ENCODE peak calls at places on chromosome X, in eight cellular contexts. C is A549, Z is BJ, U is OCI-LY7, T is SW480, G is left ventricle myocardium inferior, W is AG10803, D is Calu3. N is an unnamed sample.

GRCh38 chrX:24229967-24230366 is 80.4 kb downstream of the ZFX start:
- DNase-seq in U (no peak), T (no peak), G (no peak), C (no peak), D (no peak), Z (no peak), W (no peak), N (no peak)

GRCh38 chrX:103585421-103586313 is at the start of gene TCEAL4:
- DNase-seq in Z (no peak), W (peak), D (peak), C (peak), G (peak), U (peak), T (peak), N (no peak)

GRCh38 chrX:143634701-143635442 is 1.0 kb downstream of the SLITRK4 start:
- DNase-seq in T (no peak), W (no peak), C (no peak), U (no peak), D (no peak), Z (no peak), G (no peak), N (no peak)

GRCh38 chrX:7582191-7582590 is 260.8 kb upstream of the VCX start:
- DNase-seq in Z (no peak), D (no peak), G (no peak), U (no peak), W (no peak), T (peak), C (no peak), N (no peak)

GRCh38 chrX:66684196-66684595 is 45.3 kb upstream of the EDA2R start:
- DNase-seq in T (no peak), D (no peak), G (no peak), U (no peak), C (no peak), Z (no peak), W (peak), N (no peak)

GRCh38 chrX:18983711-18984380 is at the start of gene PHKA2:
- DNase-seq in D (peak), C (no peak), G (peak), W (peak), T (peak), U (no peak), Z (no peak), N (no peak)

GRCh38 chrX:138765061-138765460 is 53.5 kb upstream of the FGF13 start:
- DNase-seq in W (peak), Z (no peak), T (no peak), C (no peak), U (no peak), G (no peak), D (no peak), N (no peak)

GRCh38 chrX:130772313-130773140 is 130.5 kb downstream of the ENOX2 start:
- DNase-seq in W (peak), C (peak), U (no peak), T (no peak), Z (peak), D (no peak), G (no peak), N (no peak)

GRCh38 chrX:133658244-133658911 is 243.1 kb upstream of the GPC4 start:
- DNase-seq in D (no peak), C (no peak), G (no peak), T (no peak), W (no peak), U (no peak), Z (no peak), N (no peak)

GRCh38 chrX:6448003-6448402 is 86.9 kb downstream of the VCX3A start:
- DNase-seq in D (no peak), C (no peak), Z (no peak), G (no peak), W (no peak), U (no peak), T (no peak), N (no peak)

GRCh38 chrX:106898462-106898861 is 4.7 kb downstream of the RIPPLY1 start:
- DNase-seq in G (no peak), D (peak), T (peak), U (peak), Z (no peak), C (peak), W (peak), N (no peak)

GRCh38 chrX:17182317-17182716 is 192.7 kb upstream of the NHS start:
- DNase-seq in G (no peak), Z (no peak), U (no peak), C (no peak), T (no peak), W (no peak), D (no peak), N (no peak)

N was measured in activated CD8-positive, alpha-beta memory T cell treated with anti-CD3 and anti-CD28 coated beads for 1 hour.